ENCODE peak calls at places on chromosomes 2 and 18, in eight cellular contexts. G is lower lobe of right lung, D is choroid plexus epithelial cell, C is WTC11, K is foreskin keratinocyte, X is hepatocyte, S is uterus, F is A549. Y is an unnamed sample.

GRCh38 chr2:131419447-131419846 is 55.5 kb upstream of the RAB6D start:
- DNase-seq in C (no peak), K (no peak), G (no peak), D (peak), F (no peak), S (peak), X (no peak), Y (no peak)

GRCh38 chr2:58357521-58357920 is 116.4 kb upstream of the FANCL start:
- DNase-seq in G (no peak), X (no peak), C (no peak), F (no peak), S (no peak), D (no peak), K (no peak), Y (no peak)

GRCh38 chr2:64654063-64654811 is 524 bp upstream of the SERTAD2 start:
- DNase-seq in D (peak), C (peak), S (peak), K (peak), G (peak), X (peak), F (peak), Y (peak)

GRCh38 chr2:158484892-158485556 is 28.3 kb downstream of the PKP4 start:
- DNase-seq in K (no peak), D (no peak), F (no peak), S (no peak), G (no peak), C (no peak), X (no peak), Y (no peak)

GRCh38 chr2:25514043-25514627 is 159.2 kb downstream of the DTNB start:
- DNase-seq in C (no peak), D (no peak), K (no peak), G (no peak), S (no peak), X (no peak), F (no peak), Y (no peak)

GRCh38 chr2:25374411-25374810 is 32.7 kb upstream of the DNMT3A start:
- DNase-seq in G (no peak), S (no peak), K (no peak), C (no peak), D (no peak), F (no peak), X (no peak), Y (no peak)

GRCh38 chr2:165793779-165794519 is at the start of gene GALNT3:
- DNase-seq in C (peak), X (peak), G (peak), F (no peak), S (peak), K (peak), D (no peak), Y (peak)

GRCh38 chr2:106115250-106115649 is 78.9 kb downstream of the UXS1 start:
- DNase-seq in C (no peak), S (no peak), G (no peak), X (peak), K (peak), D (peak), F (peak), Y (no peak)

GRCh38 chr2:240211598-240212424 is 71.4 kb upstream of the OTOS start:
- DNase-seq in F (no peak), S (no peak), C (no peak), K (no peak), G (no peak), D (no peak), X (no peak), Y (no peak)

GRCh38 chr2:124025896-124026295 is 809 bp downstream of the CNTNAP5 start:
- DNase-seq in G (no peak), S (no peak), D (no peak), F (no peak), C (no peak), X (no peak), K (no peak), Y (no peak)

GRCh38 chr2:99565227-99565626 is 75.4 kb upstream of the REV1 start:
- DNase-seq in G (no peak), F (no peak), D (no peak), C (no peak), K (no peak), X (no peak), S (no peak), Y (no peak)

GRCh38 chr2:202327887-202328286 is 48.2 kb upstream of the BMPR2 start:
- DNase-seq in X (no peak), K (no peak), G (no peak), S (no peak), C (no peak), D (no peak), F (no peak), Y (no peak)

GRCh38 chr2:18455256-18455862 is 105.1 kb downstream of the RDH14 start:
- DNase-seq in F (no peak), C (peak), G (no peak), X (peak), D (peak), K (peak), S (no peak), Y (peak)
- TF ChIP-seq CTCF in F (peak), C (no peak), G (no peak), X (peak), D (peak), K (peak), S (peak), Y (no peak)

DNA sequence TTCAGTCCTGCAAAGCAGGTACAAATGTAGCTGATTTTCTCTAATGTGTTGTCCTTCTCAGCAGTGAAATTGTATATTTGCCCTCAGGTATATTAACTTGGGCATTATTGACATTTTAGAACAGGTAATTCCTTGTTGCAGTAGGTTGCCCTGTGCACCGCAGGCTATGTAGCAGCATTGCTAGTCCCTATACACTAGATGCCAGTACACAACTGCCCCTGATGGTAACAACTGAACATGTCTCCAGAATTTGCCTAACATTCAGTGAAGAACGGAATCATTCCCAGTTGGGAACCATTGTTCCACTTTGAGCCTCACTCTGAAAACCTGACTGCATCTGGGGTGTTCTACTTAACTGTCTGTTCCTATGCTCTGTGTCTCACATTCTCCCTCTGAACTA is 23.1 kb upstream of the TFPI start:
- DNase-seq in K (no peak), F (no peak), X (peak), D (peak), C (no peak), G (no peak), S (no peak), Y (no peak)
- TF ChIP-seq CTCF in K (no peak), F (peak), X (peak), D (peak), C (no peak), G (no peak), S (no peak), Y (no peak)

DNA sequence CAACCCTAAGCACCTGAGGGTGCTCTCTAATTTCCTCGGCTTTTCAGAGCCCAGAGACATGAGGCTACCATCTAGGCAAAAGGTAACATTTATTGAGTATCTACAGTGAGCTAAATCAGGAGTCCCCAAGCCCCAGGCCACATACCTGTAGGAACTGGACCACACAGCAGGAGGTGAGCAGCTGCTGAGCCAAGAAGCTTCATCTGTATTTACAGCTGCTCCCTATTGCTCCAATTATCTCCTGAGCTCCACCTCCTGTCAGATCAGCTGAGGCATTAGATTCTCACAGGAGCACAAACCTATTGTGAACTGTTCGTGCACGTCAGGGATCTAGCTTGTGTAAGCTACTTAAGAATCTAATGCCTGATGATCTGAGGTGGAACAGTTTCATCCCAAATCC is 70.2 kb downstream of the RND3 start:
- DNase-seq in X (no peak), C (no peak), F (no peak), G (no peak), K (no peak), D (no peak), S (no peak), Y (no peak)
- TF ChIP-seq CTCF in X (no peak), C (no peak), F (no peak), G (no peak), K (no peak), D (no peak), S (no peak), Y (no peak)

DNA sequence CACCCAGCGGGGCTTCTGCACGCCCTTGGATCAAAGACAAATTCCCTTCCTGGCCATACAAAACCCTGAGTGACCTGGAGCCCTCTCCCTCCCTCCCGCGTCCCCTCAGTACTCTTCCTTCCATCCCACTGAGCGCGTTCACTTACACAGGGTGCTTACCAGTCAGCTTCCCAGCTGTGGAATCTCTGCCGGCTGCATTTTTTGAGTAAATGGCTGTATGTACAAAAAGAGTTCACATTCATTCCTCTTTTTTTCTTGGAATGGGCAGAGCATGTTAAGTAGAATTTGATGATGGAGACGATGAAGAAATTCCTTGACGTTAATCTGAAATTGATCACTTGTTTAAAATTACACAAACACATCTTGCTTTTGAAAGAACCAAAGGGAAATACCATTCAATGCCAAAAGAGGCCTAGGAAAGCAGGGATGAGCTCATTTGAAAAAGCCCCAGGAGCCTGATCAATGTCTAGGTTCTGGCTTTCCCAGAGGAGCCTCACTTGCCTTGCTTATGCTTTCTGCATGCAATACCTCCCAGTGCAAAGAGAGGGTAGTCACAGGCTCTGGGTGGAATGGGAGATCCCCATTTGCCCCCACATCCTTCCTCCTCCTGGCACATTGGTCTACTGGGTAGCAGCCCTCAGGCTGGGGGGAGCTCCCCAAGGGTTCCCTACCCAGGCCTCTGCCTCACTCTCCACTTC is 12.2 kb upstream of the SMAD7 start:
- DNase-seq in S (no peak), X (no peak), K (no peak), F (no peak), C (no peak), D (peak), G (no peak), Y (no peak)
- TF ChIP-seq CTCF in S (no peak), X (no peak), K (peak), F (no peak), C (no peak), D (peak), G (no peak), Y (no peak)

GRCh38 chr2:109318150-109318948 is 189.3 kb downstream of the SH3RF3 start:
- DNase-seq in G (peak), F (no peak), K (no peak), C (no peak), S (peak), X (peak), D (peak), Y (no peak)
- TF ChIP-seq CTCF in G (peak), F (no peak), K (peak), C (no peak), S (peak), X (peak), D (peak), Y (peak)

DNA sequence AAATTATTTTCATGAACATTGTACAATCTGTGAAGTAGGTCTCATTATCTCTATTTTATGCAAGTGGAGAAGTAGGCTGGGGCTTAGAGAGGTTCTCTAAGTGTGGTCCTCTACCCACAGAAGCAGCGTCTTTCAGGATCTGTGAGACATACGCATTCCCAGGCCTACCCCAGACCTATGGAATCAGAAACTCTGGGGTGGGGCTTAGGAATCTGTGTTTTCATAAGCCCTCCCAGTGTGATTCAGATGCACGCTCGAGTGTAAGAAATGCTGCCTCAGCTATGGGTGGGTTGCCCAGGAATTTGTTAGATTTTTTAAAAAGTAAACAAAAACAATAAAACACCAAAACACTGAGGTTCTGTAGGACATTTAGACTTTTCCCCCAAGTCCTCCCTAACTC is 14.8 kb upstream of the ZAP70 start:
- DNase-seq in F (no peak), X (no peak), K (no peak), C (no peak), S (no peak), G (no peak), D (no peak), Y (no peak)
- TF ChIP-seq CTCF in F (no peak), X (no peak), K (no peak), C (no peak), S (no peak), G (no peak), D (no peak), Y (no peak)

GRCh38 chr2:218269900-218270720 is at the start of the genes AAMP and PNKD:
- DNase-seq in X (peak), F (peak), S (peak), D (peak), C (peak), G (peak), K (peak), Y (peak)
- TF ChIP-seq CTCF in X (peak), F (no peak), S (peak), D (peak), C (no peak), G (peak), K (peak), Y (no peak)

Y was measured in RWPE1.